ENCODE peak calls at places on chromosomes 7 and 10, in five cellular contexts. K, W, F, E and Z are unnamed samples.
A peak's percentile ranks its signal among the peaks of the same experiment; 100 is the strongest.

GRCh38 chr7:144776447-144776846 is 59.4 kb downstream of the TPK1 start:
- DNase-seq in E (no peak), W (no peak), K (no peak), F (no peak), Z (no peak)

GRCh38 chr10:126969310-126969709 is 64.1 kb downstream of the DOCK1 start:
- DNase-seq in K (peak; percentile 57), F (no peak), E (no peak), W (no peak), Z (peak; percentile 29)

GRCh38 chr10:103575416-103576075 is 82.0 kb downstream of the NEURL1 start:
- DNase-seq in E (no peak), K (no peak), W (no peak), F (no peak), Z (no peak)

GRCh38 chr7:104855826-104856225 is 158.2 kb upstream of the KMT2E start:
- DNase-seq in K (no peak), F (no peak), W (no peak), E (no peak), Z (no peak)

GRCh38 chr7:111364413-111364812 is 197.9 kb downstream of the IMMP2L start:
- DNase-seq in F (no peak), W (no peak), E (no peak), K (no peak), Z (no peak)

GRCh38 chr7:148783801-148784527 is 85.3 kb downstream of the CUL1 start:
- DNase-seq in E (no peak), K (no peak), F (no peak), W (no peak), Z (no peak)

GRCh38 chr10:131206136-131206995 is 105.2 kb downstream of the TCERG1L start:
- DNase-seq in K (no peak), F (no peak), E (no peak), W (no peak), Z (no peak)

GRCh38 chr7:79420464-79420863 is 33.0 kb downstream of the MAGI2 start:
- DNase-seq in K (peak; percentile 27), F (no peak), E (no peak), W (no peak), Z (no peak)